ENCODE peak calls at places on chromosome 14, in six cellular contexts. One of them, this sample, is unnamed.
A peak's percentile ranks its signal among the peaks of the same experiment; 100 is the strongest.

GRCh38 chr14:49594347-49595089 is 4.2 kb upstream of the LRR1 start:
- DNase-seq in IMR-90: peak; percentile 85
- DNase-seq in cardiac fibroblast: peak; percentile 83
- DNase-seq in AG04450: peak; percentile 46
- DNase-seq in HepG2: no peak
- DNase-seq in psoas muscle: no peak
- DNase-seq in this sample: peak; percentile 76

GRCh38 chr14:93903342-93904184 is 23.6 kb upstream of the FAM181A start:
- DNase-seq in IMR-90: no peak
- DNase-seq in cardiac fibroblast: no peak
- DNase-seq in AG04450: no peak
- DNase-seq in HepG2: peak; percentile 54
- DNase-seq in psoas muscle: no peak
- DNase-seq in this sample: no peak

GRCh38 chr14:35050652-35051051 is 4.6 kb downstream of the FAM177A1 start:
- DNase-seq in IMR-90: peak; percentile 72
- DNase-seq in cardiac fibroblast: peak; percentile 77
- DNase-seq in AG04450: no peak
- DNase-seq in HepG2: peak; percentile 87
- DNase-seq in psoas muscle: no peak
- DNase-seq in this sample: peak; percentile 79

GRCh38 chr14:101504096-101504948 is 57.0 kb upstream of the DIO3 start:
- DNase-seq in IMR-90: no peak
- DNase-seq in cardiac fibroblast: no peak
- DNase-seq in AG04450: no peak
- DNase-seq in HepG2: no peak
- DNase-seq in psoas muscle: peak; percentile 41
- DNase-seq in this sample: no peak

GRCh38 chr14:105944632-105945610 is 418.5 kb downstream of the TMEM121 start:
- DNase-seq in IMR-90: no peak
- DNase-seq in cardiac fibroblast: no peak
- DNase-seq in AG04450: no peak
- DNase-seq in HepG2: peak; percentile 67
- DNase-seq in psoas muscle: peak; percentile 66
- DNase-seq in this sample: no peak

GRCh38 chr14:84390010-84390409 is 1139.9 kb upstream of the FLRT2 start:
- DNase-seq in IMR-90: peak; percentile 8
- DNase-seq in cardiac fibroblast: no peak
- DNase-seq in AG04450: peak; percentile 16
- DNase-seq in HepG2: no peak
- DNase-seq in psoas muscle: no peak
- DNase-seq in this sample: no peak

GRCh38 chr14:55589171-55589570 is 9.2 kb downstream of the KTN1 start:
- DNase-seq in IMR-90: no peak
- DNase-seq in cardiac fibroblast: no peak
- DNase-seq in AG04450: no peak
- DNase-seq in HepG2: no peak
- DNase-seq in psoas muscle: no peak
- DNase-seq in this sample: no peak

GRCh38 chr14:52729925-52730707 is at the start of gene STYX:
- DNase-seq in IMR-90: peak; percentile 96
- DNase-seq in cardiac fibroblast: peak; percentile 99
- DNase-seq in AG04450: peak; percentile 94
- DNase-seq in HepG2: peak; percentile 95
- DNase-seq in psoas muscle: peak; percentile 99
- DNase-seq in this sample: peak; percentile 94

GRCh38 chr14:22837750-22838538 is 1.6 kb downstream of the MMP14 start:
- DNase-seq in IMR-90: peak; percentile 33
- DNase-seq in cardiac fibroblast: peak; percentile 80
- DNase-seq in AG04450: no peak
- DNase-seq in HepG2: no peak
- DNase-seq in psoas muscle: peak; percentile 88
- DNase-seq in this sample: peak; percentile 74

GRCh38 chr14:64539186-64539552 is 1.4 kb upstream of the HSPA2 start:
- DNase-seq in IMR-90: no peak
- DNase-seq in cardiac fibroblast: peak; percentile 20
- DNase-seq in AG04450: no peak
- DNase-seq in HepG2: no peak
- DNase-seq in psoas muscle: no peak
- DNase-seq in this sample: no peak

GRCh38 chr14:64542839-64543207 is 2.3 kb downstream of the HSPA2 start:
- DNase-seq in IMR-90: no peak
- DNase-seq in cardiac fibroblast: no peak
- DNase-seq in AG04450: no peak
- DNase-seq in HepG2: no peak
- DNase-seq in psoas muscle: no peak
- DNase-seq in this sample: no peak

GRCh38 chr14:64541971-64542838 is 1.7 kb downstream of the HSPA2 start:
- DNase-seq in IMR-90: no peak
- DNase-seq in cardiac fibroblast: no peak
- DNase-seq in AG04450: no peak
- DNase-seq in HepG2: no peak
- DNase-seq in psoas muscle: no peak
- DNase-seq in this sample: no peak

GRCh38 chr14:64540208-64541202 is at the start of gene HSPA2:
- DNase-seq in IMR-90: peak; percentile 99
- DNase-seq in cardiac fibroblast: peak; percentile 100
- DNase-seq in AG04450: peak; percentile 99
- DNase-seq in HepG2: peak; percentile 88
- DNase-seq in psoas muscle: peak; percentile 99
- DNase-seq in this sample: peak; percentile 98

GRCh38 chr14:64541261-64541970 is 875 bp downstream of the HSPA2 start:
- DNase-seq in IMR-90: no peak
- DNase-seq in cardiac fibroblast: no peak
- DNase-seq in AG04450: no peak
- DNase-seq in HepG2: no peak
- DNase-seq in psoas muscle: peak; percentile 69
- DNase-seq in this sample: no peak
- TF ChIP-seq CTCF in IMR-90: no peak
- TF ChIP-seq CTCF in cardiac fibroblast: no peak
- TF ChIP-seq CTCF in AG04450: no peak
- TF ChIP-seq CTCF in HepG2: no peak
- TF ChIP-seq CTCF in psoas muscle: no peak
- TF ChIP-seq CTCF in this sample: no peak

GRCh38 chr14:100118377-100119011 is 41.0 kb downstream of the DEGS2 start:
- DNase-seq in IMR-90: peak; percentile 33
- DNase-seq in cardiac fibroblast: no peak
- DNase-seq in AG04450: no peak
- DNase-seq in HepG2: no peak
- DNase-seq in psoas muscle: no peak
- DNase-seq in this sample: no peak
- H3K4me3 ChIP-seq in IMR-90: no peak overlapping the region
- H3K4me3 ChIP-seq in cardiac fibroblast: no peak overlapping the region
- H3K4me3 ChIP-seq in AG04450: no peak overlapping the region
- H3K4me3 ChIP-seq in HepG2: no peak overlapping the region
- H3K4me3 ChIP-seq in psoas muscle: no peak overlapping the region
- H3K4me3 ChIP-seq in this sample: no peak overlapping the region

GRCh38 chr14:21300892-21301291 is 21.0 kb downstream of the RPGRIP1 start:
- DNase-seq in IMR-90: no peak
- DNase-seq in cardiac fibroblast: no peak
- DNase-seq in AG04450: no peak
- DNase-seq in HepG2: no peak
- DNase-seq in psoas muscle: no peak
- DNase-seq in this sample: no peak
- TF ChIP-seq CTCF in IMR-90: no peak
- TF ChIP-seq CTCF in cardiac fibroblast: no peak
- TF ChIP-seq CTCF in AG04450: no peak
- TF ChIP-seq CTCF in HepG2: peak; percentile 64
- TF ChIP-seq CTCF in psoas muscle: no peak
- TF ChIP-seq CTCF in this sample: no peak

GRCh38 chr14:92539419-92539818 is 25.8 kb downstream of the RIN3 start:
- DNase-seq in IMR-90: peak; percentile 19
- DNase-seq in cardiac fibroblast: no peak
- DNase-seq in AG04450: no peak
- DNase-seq in HepG2: no peak
- DNase-seq in psoas muscle: no peak
- DNase-seq in this sample: no peak

GRCh38 chr14:92542766-92543554 is 29.4 kb downstream of the RIN3 start:
- DNase-seq in IMR-90: no peak
- DNase-seq in cardiac fibroblast: no peak
- DNase-seq in AG04450: no peak
- DNase-seq in HepG2: no peak
- DNase-seq in psoas muscle: no peak
- DNase-seq in this sample: no peak

GRCh38 chr14:92539875-92540274 is 26.3 kb downstream of the RIN3 start:
- DNase-seq in IMR-90: peak; percentile 56
- DNase-seq in cardiac fibroblast: peak; percentile 75
- DNase-seq in AG04450: no peak
- DNase-seq in HepG2: no peak
- DNase-seq in psoas muscle: peak; percentile 60
- DNase-seq in this sample: no peak

GRCh38 chr14:92538412-92539017 is 24.9 kb downstream of the RIN3 start:
- DNase-seq in IMR-90: no peak
- DNase-seq in cardiac fibroblast: no peak
- DNase-seq in AG04450: no peak
- DNase-seq in HepG2: no peak
- DNase-seq in psoas muscle: no peak
- DNase-seq in this sample: no peak

GRCh38 chr14:92540472-92541048 is 27.0 kb downstream of the RIN3 start:
- DNase-seq in IMR-90: peak; percentile 100
- DNase-seq in cardiac fibroblast: peak; percentile 100
- DNase-seq in AG04450: peak; percentile 99
- DNase-seq in HepG2: no peak
- DNase-seq in psoas muscle: peak; percentile 92
- DNase-seq in this sample: peak; percentile 100
- H3K4me3 ChIP-seq in IMR-90: no peak overlapping the region
- H3K4me3 ChIP-seq in cardiac fibroblast: no peak overlapping the region
- H3K4me3 ChIP-seq in AG04450: no peak overlapping the region
- H3K4me3 ChIP-seq in HepG2: peak overlapping the region; percentile 29
- H3K4me3 ChIP-seq in psoas muscle: no peak overlapping the region
- H3K4me3 ChIP-seq in this sample: no peak overlapping the region

DNA sequence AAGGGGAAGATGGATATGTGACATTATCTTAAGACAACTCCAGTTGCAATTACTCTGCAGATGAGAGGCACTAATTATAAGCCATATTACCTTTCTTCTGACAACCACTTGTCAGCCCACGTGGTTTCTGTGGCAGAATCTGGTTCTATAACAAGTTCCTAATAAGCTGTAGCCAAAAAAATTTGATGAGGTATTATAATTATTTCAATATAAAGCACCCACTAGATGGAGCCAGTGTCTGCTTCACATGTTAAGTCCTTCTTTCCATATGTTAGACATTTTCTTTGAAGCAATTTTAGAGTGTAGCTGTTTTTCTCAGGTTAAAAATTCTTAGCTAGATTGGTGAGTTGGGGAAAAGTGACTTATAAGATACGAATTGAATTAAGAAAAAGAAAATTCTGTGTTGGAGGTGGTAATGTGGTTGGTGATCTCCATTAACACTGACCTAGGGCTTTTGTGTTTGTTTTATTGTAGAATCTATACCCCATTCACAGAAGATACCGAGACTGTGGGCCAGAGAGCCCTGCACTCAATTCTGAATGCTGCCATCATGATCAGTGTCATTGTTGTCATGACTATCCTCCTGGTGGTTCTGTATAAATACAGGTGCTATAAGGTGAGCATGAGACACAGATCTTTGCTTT is 36.9 kb downstream of the PSEN1 start:
- DNase-seq in IMR-90: peak; percentile 65
- DNase-seq in cardiac fibroblast: peak; percentile 81
- DNase-seq in AG04450: peak; percentile 7
- DNase-seq in HepG2: peak; percentile 24
- DNase-seq in psoas muscle: no peak
- DNase-seq in this sample: peak; percentile 75
- TF ChIP-seq CTCF in IMR-90: peak; percentile 69
- TF ChIP-seq CTCF in cardiac fibroblast: peak; percentile 49
- TF ChIP-seq CTCF in AG04450: peak; percentile 65
- TF ChIP-seq CTCF in HepG2: peak; percentile 27
- TF ChIP-seq CTCF in psoas muscle: peak; percentile 57
- TF ChIP-seq CTCF in this sample: peak; percentile 55

GRCh38 chr14:38553586-38553985 is 297.7 kb upstream of the CLEC14A start:
- DNase-seq in IMR-90: peak; percentile 89
- DNase-seq in cardiac fibroblast: peak; percentile 10
- DNase-seq in AG04450: peak; percentile 59
- DNase-seq in HepG2: no peak
- DNase-seq in psoas muscle: no peak
- DNase-seq in this sample: peak; percentile 47
- H3K4me3 ChIP-seq in IMR-90: no peak overlapping the region
- H3K4me3 ChIP-seq in cardiac fibroblast: no peak overlapping the region
- H3K4me3 ChIP-seq in AG04450: no peak overlapping the region
- H3K4me3 ChIP-seq in HepG2: no peak overlapping the region
- H3K4me3 ChIP-seq in psoas muscle: no peak overlapping the region
- H3K4me3 ChIP-seq in this sample: no peak overlapping the region

GRCh38 chr14:51704465-51705050 is 52.8 kb downstream of the FRMD6 start:
- DNase-seq in IMR-90: no peak
- DNase-seq in cardiac fibroblast: no peak
- DNase-seq in AG04450: no peak
- DNase-seq in HepG2: no peak
- DNase-seq in psoas muscle: no peak
- DNase-seq in this sample: no peak
- TF ChIP-seq CTCF in IMR-90: no peak
- TF ChIP-seq CTCF in cardiac fibroblast: no peak
- TF ChIP-seq CTCF in AG04450: no peak
- TF ChIP-seq CTCF in HepG2: no peak
- TF ChIP-seq CTCF in psoas muscle: no peak
- TF ChIP-seq CTCF in this sample: no peak

DNA sequence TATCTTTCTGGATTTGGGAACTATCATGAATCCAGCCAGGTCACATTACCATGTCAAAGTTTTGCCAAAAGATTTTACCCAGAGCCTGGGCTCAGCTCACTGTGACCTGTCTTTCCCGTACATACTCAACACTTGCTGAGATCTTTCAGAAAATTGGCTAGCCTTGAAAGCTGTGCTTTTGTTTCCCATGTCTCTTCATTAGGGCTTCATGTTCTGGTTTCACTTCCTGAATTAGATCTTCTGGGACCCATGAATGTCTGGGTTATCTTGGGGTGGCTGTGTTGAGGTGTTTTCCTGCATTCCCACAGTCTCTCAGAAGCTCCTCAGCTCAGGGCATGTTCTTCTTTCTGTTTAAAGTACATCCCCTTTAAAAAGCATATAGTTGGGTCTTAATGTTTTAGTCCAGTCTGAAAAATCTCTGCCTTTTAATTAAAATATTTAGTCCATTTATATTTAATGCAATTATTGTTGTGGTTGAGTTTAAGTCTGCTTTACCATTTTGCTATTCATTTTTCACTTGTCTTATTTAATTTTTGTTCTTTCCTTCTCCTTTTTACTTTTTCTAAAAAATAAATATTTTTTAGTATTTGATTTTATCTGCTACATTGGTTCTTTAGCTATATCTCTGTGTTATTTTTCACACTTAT is 242.7 kb downstream of the VRK1 start:
- DNase-seq in IMR-90: no peak
- DNase-seq in cardiac fibroblast: no peak
- DNase-seq in AG04450: no peak
- DNase-seq in HepG2: no peak
- DNase-seq in psoas muscle: no peak
- DNase-seq in this sample: no peak
- H3K4me3 ChIP-seq in IMR-90: no peak overlapping the region
- H3K4me3 ChIP-seq in cardiac fibroblast: no peak overlapping the region
- H3K4me3 ChIP-seq in AG04450: no peak overlapping the region
- H3K4me3 ChIP-seq in HepG2: no peak overlapping the region
- H3K4me3 ChIP-seq in psoas muscle: no peak overlapping the region
- H3K4me3 ChIP-seq in this sample: no peak overlapping the region

This sample was measured in fibroblast of the aortic adventitia.